ENCODE peak calls at places on chromosomes 11 and 22, in nine cellular contexts. Y is prostate gland, F is H54, O is HCT116, P is sigmoid colon, B is adrenal gland, C is transverse colon, D is NB4, I is IMR-90. A is an unnamed sample.

GRCh38 chr11:1518301-1518700 is 31.7 kb upstream of the MOB2 start:
- DNase-seq in Y (no peak), F (no peak), O (no peak), P (no peak), B (no peak), C (no peak), D (no peak), I (no peak), A (no peak)

GRCh38 chr22:41564563-41564962 is 3.8 kb downstream of the CSDC2 start:
- DNase-seq in Y (no peak), F (peak), O (no peak), P (no peak), B (peak), C (no peak), D (no peak), I (peak), A (no peak)

GRCh38 chr11:67306769-67307544 is 3.6 kb downstream of the SSH3 start:
- DNase-seq in Y (no peak), F (no peak), O (no peak), P (peak), B (no peak), C (peak), D (no peak), I (no peak), A (no peak)

GRCh38 chr11:105538531-105538930 is 71.3 kb upstream of the GRIA4 start:
- DNase-seq in Y (no peak), F (no peak), O (no peak), P (no peak), B (no peak), C (no peak), D (no peak), I (no peak), A (no peak)

GRCh38 chr22:22432937-22433336 is 75.6 kb downstream of the ZNF280B start:
- DNase-seq in Y (no peak), F (no peak), O (no peak), P (no peak), B (no peak), C (no peak), D (no peak), I (no peak), A (no peak)

GRCh38 chr11:13222285-13222684 is 55.3 kb upstream of the BMAL1 start:
- DNase-seq in Y (no peak), F (no peak), O (no peak), P (no peak), B (no peak), C (no peak), D (no peak), I (peak), A (no peak)

GRCh38 chr11:123373754-123374621 is 56.1 kb upstream of the GRAMD1B start:
- DNase-seq in Y (no peak), F (no peak), O (no peak), P (no peak), B (no peak), C (no peak), D (no peak), I (no peak), A (no peak)

GRCh38 chr22:16845465-16845864 is 20.3 kb upstream of the XKR3 start:
- DNase-seq in Y (no peak), F (no peak), O (no peak), P (no peak), B (no peak), C (no peak), D (no peak), I (no peak), A (peak)

GRCh38 chr11:112377946-112378345 is 117.3 kb upstream of the PLET1 start:
- DNase-seq in Y (no peak), F (no peak), O (no peak), P (no peak), B (no peak), C (no peak), D (no peak), I (no peak), A (no peak)

GRCh38 chr11:102400603-102401002 is 52.0 kb downstream of the TMEM123 start:
- DNase-seq in Y (no peak), F (no peak), O (no peak), P (no peak), B (no peak), C (no peak), D (no peak), I (no peak), A (no peak)

GRCh38 chr11:100562102-100562501 is 125.0 kb upstream of the ARHGAP42 start:
- DNase-seq in Y (no peak), F (no peak), O (no peak), P (no peak), B (peak), C (no peak), D (no peak), I (peak), A (no peak)

GRCh38 chr11:36635463-36635862 is 37.4 kb upstream of the RAG2 start:
- DNase-seq in Y (no peak), F (no peak), O (no peak), P (peak), B (no peak), C (no peak), D (no peak), I (no peak), A (no peak)

GRCh38 chr11:57432017-57432590 is 5.2 kb upstream of the SLC43A3 start:
- DNase-seq in Y (no peak), F (no peak), O (no peak), P (no peak), B (no peak), C (no peak), D (peak), I (no peak), A (no peak)

GRCh38 chr11:118911880-118912741 is 13.6 kb downstream of the BCL9L start:
- DNase-seq in Y (peak), F (no peak), O (peak), P (peak), B (peak), C (peak), D (peak), I (peak), A (peak)

GRCh38 chr11:95095858-95096587 is 6.4 kb downstream of the ENDOD1 start:
- DNase-seq in Y (no peak), F (no peak), O (no peak), P (no peak), B (no peak), C (no peak), D (peak), I (peak), A (no peak)

GRCh38 chr11:122721964-122722266 is 66.4 kb downstream of the UBASH3B start:
- DNase-seq in Y (no peak), F (peak), O (peak), P (peak), B (no peak), C (no peak), D (peak), I (peak), A (no peak)

GRCh38 chr11:75298191-75298590 is 53.3 kb downstream of the ARRB1 start:
- DNase-seq in Y (no peak), F (no peak), O (no peak), P (no peak), B (no peak), C (no peak), D (no peak), I (no peak), A (no peak)

GRCh38 chr11:133809525-133810178 is 35.7 kb downstream of the SPATA19 start:
- DNase-seq in Y (no peak), F (no peak), O (no peak), P (no peak), B (no peak), C (no peak), D (no peak), I (no peak), A (no peak)

GRCh38 chr11:119173453-119173852 is 4.9 kb downstream of the NLRX1 start:
- DNase-seq in Y (no peak), F (no peak), O (no peak), P (no peak), B (no peak), C (no peak), D (no peak), I (no peak), A (peak)

GRCh38 chr11:87889126-87889525 is 286.1 kb downstream of the RAB38 start:
- DNase-seq in Y (no peak), F (no peak), O (no peak), P (no peak), B (no peak), C (no peak), D (no peak), I (no peak), A (no peak)

GRCh38 chr22:46726066-46726985 is 11.7 kb downstream of the CERK start:
- DNase-seq in Y (no peak), F (no peak), O (no peak), P (no peak), B (no peak), C (no peak), D (no peak), I (no peak), A (no peak)

GRCh38 chr11:72683782-72684200 is 9.6 kb upstream of the PDE2A start:
- DNase-seq in Y (peak), F (peak), O (no peak), P (no peak), B (peak), C (peak), D (peak), I (peak), A (peak)

GRCh38 chr11:102940714-102941588 is 14.6 kb downstream of the MMP13 start:
- DNase-seq in Y (peak), F (peak), O (peak), P (no peak), B (peak), C (peak), D (peak), I (peak), A (no peak)

GRCh38 chr11:130675917-130676316 is 227.5 kb downstream of the ADAMTS15 start:
- DNase-seq in Y (no peak), F (no peak), O (no peak), P (no peak), B (no peak), C (no peak), D (no peak), I (no peak), A (no peak)

GRCh38 chr11:23423656-23424055 is 563.4 kb upstream of the CCDC179 start:
- DNase-seq in Y (no peak), F (no peak), O (no peak), P (no peak), B (no peak), C (no peak), D (no peak), I (no peak), A (no peak)

GRCh38 chr11:32034680-32035079 is 56.2 kb upstream of the RCN1 start:
- DNase-seq in Y (no peak), F (no peak), O (no peak), P (no peak), B (no peak), C (no peak), D (no peak), I (peak), A (no peak)

GRCh38 chr22:22867996-22868715 is 19.5 kb upstream of the IGLL5 start:
- DNase-seq in Y (no peak), F (no peak), O (no peak), P (no peak), B (no peak), C (no peak), D (no peak), I (no peak), A (no peak)

GRCh38 chr22:44661659-44662569 is 40.1 kb upstream of the PRR5 start:
- DNase-seq in Y (no peak), F (no peak), O (no peak), P (peak), B (no peak), C (no peak), D (no peak), I (no peak), A (no peak)

GRCh38 chr22:21778705-21779363 is 43.2 kb upstream of the YPEL1 start:
- DNase-seq in Y (no peak), F (peak), O (no peak), P (no peak), B (no peak), C (no peak), D (no peak), I (peak), A (no peak)

GRCh38 chr11:9273430-9274336 is 8.5 kb upstream of the DENND5A start:
- DNase-seq in Y (no peak), F (no peak), O (no peak), P (no peak), B (no peak), C (no peak), D (peak), I (peak), A (no peak)

GRCh38 chr22:27962268-27963191 is 43.5 kb upstream of the PITPNB start:
- DNase-seq in Y (no peak), F (no peak), O (no peak), P (no peak), B (no peak), C (no peak), D (no peak), I (peak), A (no peak)

GRCh38 chr11:62853279-62853965 is 14.0 kb upstream of the WDR74 start:
- DNase-seq in Y (no peak), F (no peak), O (no peak), P (no peak), B (no peak), C (no peak), D (no peak), I (no peak), A (no peak)

GRCh38 chr11:124843616-124843910 is 21.7 kb upstream of the ROBO3 start:
- DNase-seq in Y (no peak), F (no peak), O (no peak), P (no peak), B (no peak), C (no peak), D (no peak), I (no peak), A (no peak)

GRCh38 chr11:69308531-69308930 is 14.6 kb downstream of the MYEOV start:
- DNase-seq in Y (no peak), F (no peak), O (no peak), P (peak), B (no peak), C (no peak), D (no peak), I (no peak), A (no peak)

GRCh38 chr11:99781074-99781473 is 760.3 kb downstream of the CNTN5 start:
- DNase-seq in Y (no peak), F (no peak), O (no peak), P (no peak), B (no peak), C (no peak), D (peak), I (no peak), A (no peak)

GRCh38 chr11:36730761-36731160 is 132.7 kb upstream of the RAG2 start:
- DNase-seq in Y (no peak), F (no peak), O (no peak), P (no peak), B (no peak), C (no peak), D (no peak), I (no peak), A (no peak)

GRCh38 chr11:126053340-126054286 is 9.1 kb downstream of the CDON start:
- DNase-seq in Y (no peak), F (no peak), O (no peak), P (no peak), B (no peak), C (no peak), D (no peak), I (no peak), A (no peak)

DNA sequence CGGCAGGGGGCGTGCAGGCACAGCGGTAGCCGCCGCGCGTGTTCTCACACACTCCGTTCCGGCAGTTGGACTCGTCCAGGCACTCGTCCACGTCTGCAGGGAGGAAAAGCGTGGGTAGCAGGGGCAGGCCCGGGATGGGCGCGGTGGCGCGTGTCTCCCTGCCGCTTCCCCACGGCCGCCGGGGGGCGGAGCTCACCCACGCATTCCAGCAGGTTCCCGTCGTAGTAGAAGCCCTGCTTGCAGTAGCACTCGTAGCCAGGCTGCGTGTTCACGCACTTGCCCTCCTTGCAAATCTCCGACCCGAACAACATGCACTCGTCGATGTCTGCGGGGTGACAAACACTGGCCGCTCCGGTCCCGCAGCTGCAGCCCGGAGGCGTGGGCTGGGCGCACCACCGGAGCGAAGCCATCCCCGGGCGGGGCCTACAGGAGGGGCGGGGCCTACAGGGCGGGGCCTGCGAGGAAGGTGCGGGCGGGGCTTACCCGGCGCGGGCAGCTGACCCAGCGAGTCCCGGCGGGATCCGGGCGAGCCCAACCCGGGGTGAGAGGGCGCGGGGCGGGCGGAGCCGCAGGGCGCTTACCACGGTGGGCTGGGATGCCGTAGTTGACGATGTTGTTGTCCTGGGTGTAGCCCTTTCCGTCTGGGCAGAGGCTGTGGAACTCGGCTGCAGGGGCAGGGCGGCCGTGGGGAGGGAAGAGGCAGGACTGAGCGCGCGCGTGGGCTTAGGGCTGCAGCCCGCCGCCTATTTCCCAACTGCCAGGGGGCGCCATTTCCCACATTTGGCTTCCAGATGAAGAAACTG is 15.6 kb downstream of the SCYL1 start:
- DNase-seq in Y (peak), F (peak), O (peak), P (peak), B (peak), C (peak), D (peak), I (peak), A (peak)
- TF ChIP-seq POLR2A in Y (peak), F (no peak), O (no peak), P (peak), B (peak), C (no peak), D (no peak), I (no peak), A (no peak)

DNA sequence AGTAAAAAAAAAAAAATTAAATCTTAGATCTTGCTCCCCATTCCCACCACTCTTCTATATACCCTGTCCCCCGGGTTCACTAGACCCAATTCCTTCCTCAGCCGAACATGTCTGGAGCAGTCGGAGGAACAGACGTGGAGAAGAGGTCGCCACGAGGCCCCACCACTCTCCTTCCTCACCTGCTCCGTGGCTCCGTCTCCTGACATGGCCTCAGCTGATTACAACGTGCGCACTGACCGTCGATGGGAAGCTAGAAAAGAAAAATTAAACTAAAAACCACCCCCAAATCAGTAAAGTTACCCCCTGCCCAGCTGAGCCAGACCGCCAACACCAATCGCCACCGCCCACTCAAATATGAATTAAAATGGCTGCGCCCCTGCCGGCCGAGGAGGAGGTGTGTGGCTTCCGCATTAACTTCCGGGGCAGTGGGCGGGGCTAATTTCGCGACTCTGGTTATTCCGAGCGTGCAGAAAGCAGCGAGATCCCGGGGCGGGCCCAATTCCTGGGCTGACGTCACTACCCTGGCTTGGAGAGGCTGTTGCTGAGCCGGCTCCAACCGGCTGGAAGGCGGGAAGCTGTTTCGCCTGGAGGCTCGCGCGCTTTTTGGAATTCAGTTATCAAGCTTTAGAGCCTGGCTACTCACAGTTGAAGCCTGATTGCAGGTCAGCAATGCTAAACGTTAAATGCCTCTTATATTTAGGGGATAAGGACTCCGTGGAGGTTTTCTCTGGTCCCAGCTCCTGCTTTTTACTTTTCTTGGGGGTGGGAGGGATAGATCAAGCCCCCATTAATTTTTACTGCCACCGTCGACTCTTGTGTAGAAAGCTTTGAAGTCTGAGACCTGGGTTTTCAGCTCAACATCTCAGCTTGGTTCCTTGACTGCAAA is at the start of gene CSTF3:
- DNase-seq in Y (peak), F (peak), O (peak), P (peak), B (peak), C (peak), D (peak), I (peak), A (peak)
- TF ChIP-seq POLR2A in Y (peak), F (peak), O (peak), P (peak), B (peak), C (peak), D (peak), I (peak), A (no peak)

DNA sequence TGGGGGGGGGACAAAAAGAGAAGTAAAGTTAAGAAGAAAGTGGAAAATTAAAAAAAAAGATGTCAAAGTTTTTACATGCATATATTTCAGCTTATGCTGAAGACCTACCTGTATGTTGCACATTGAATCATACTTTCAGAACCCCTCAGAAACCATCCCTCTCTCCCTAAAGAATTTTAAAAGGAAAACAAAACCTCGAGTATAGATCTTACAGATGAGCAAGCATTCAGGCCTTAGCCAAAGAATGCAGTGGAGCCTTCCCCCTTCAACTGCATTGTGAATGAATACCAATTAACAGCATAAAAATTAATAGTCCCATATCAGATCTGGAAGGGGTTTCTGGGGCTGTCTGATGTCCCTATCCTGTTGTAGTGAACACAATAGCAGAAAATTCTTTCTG is 16.3 kb downstream of the KDELR3 start:
- DNase-seq in Y (no peak), F (no peak), O (no peak), P (no peak), B (no peak), C (no peak), D (no peak), I (no peak), A (no peak)
- TF ChIP-seq POLR2A in Y (no peak), F (no peak), O (no peak), P (no peak), B (no peak), C (no peak), D (no peak), I (no peak), A (no peak)

GRCh38 chr22:29550005-29550404 is 3.6 kb downstream of the THOC5 start:
- DNase-seq in Y (no peak), F (no peak), O (no peak), P (no peak), B (no peak), C (no peak), D (no peak), I (no peak), A (no peak)

GRCh38 chr22:29559030-29559429 is 5.5 kb upstream of the THOC5 start:
- DNase-seq in Y (no peak), F (no peak), O (no peak), P (no peak), B (no peak), C (no peak), D (no peak), I (no peak), A (no peak)

GRCh38 chr22:29555065-29555644 is 1.6 kb upstream of the THOC5 start:
- DNase-seq in Y (no peak), F (no peak), O (no peak), P (no peak), B (peak), C (peak), D (no peak), I (peak), A (no peak)

GRCh38 chr22:29553391-29554224 is at the start of gene THOC5:
- DNase-seq in Y (peak), F (peak), O (peak), P (peak), B (peak), C (peak), D (peak), I (peak), A (peak)
- TF ChIP-seq POLR2A in Y (peak), F (peak), O (no peak), P (peak), B (peak), C (peak), D (peak), I (peak), A (no peak)